ENCODE peak calls at places on chromosome 21, in six cellular contexts. H, W, S, C, L and Y are unnamed samples.

GRCh38 chr21:37557261-37557950 is 190.8 kb downstream of the DYRK1A start:
- DNase-seq in H (no peak), W (no peak), S (no peak), C (no peak), L (no peak), Y (no peak)

GRCh38 chr21:22597660-22598255 is 1599.5 kb downstream of the NCAM2 start:
- DNase-seq in H (no peak), W (no peak), S (no peak), C (no peak), L (no peak), Y (no peak)

GRCh38 chr21:34336756-34337391 is 26.9 kb upstream of the KCNE2 start:
- DNase-seq in H (no peak), W (peak; percentile 48), S (no peak), C (no peak), L (no peak), Y (no peak)

GRCh38 chr21:45876381-45877159 is 105.0 kb upstream of the COL6A1 start:
- DNase-seq in H (no peak), W (no peak), S (peak; percentile 90), C (no peak), L (no peak), Y (no peak)

GRCh38 chr21:43880111-43880985 is 15.3 kb downstream of the AGPAT3 start:
- DNase-seq in H (no peak), W (no peak), S (no peak), C (no peak), L (peak; percentile 40), Y (no peak)

GRCh38 chr21:34695434-34695833 is 26.6 kb downstream of the CLIC6 start:
- DNase-seq in H (no peak), W (no peak), S (no peak), C (no peak), L (no peak), Y (no peak)

GRCh38 chr21:45330075-45330781 is 42.5 kb upstream of the POFUT2 start:
- DNase-seq in H (peak; percentile 93), W (no peak), S (no peak), C (no peak), L (no peak), Y (peak; percentile 58)

GRCh38 chr21:17436626-17437111 is 76.2 kb upstream of the CXADR start:
- DNase-seq in H (no peak), W (no peak), S (peak; percentile 27), C (no peak), L (no peak), Y (no peak)

GRCh38 chr21:17602874-17603273 is 9.8 kb downstream of the BTG3 start:
- DNase-seq in H (no peak), W (no peak), S (no peak), C (no peak), L (no peak), Y (no peak)

GRCh38 chr21:30986966-30987365 is 51.3 kb downstream of the KRTAP19-8 start:
- DNase-seq in H (no peak), W (no peak), S (no peak), C (no peak), L (no peak), Y (no peak)

GRCh38 chr21:30979054-30979453 is 59.2 kb downstream of the KRTAP19-8 start:
- DNase-seq in H (no peak), W (no peak), S (no peak), C (no peak), L (no peak), Y (no peak)

GRCh38 chr21:30984897-30985296 is 53.4 kb downstream of the KRTAP19-8 start:
- DNase-seq in H (no peak), W (no peak), S (no peak), C (no peak), L (no peak), Y (no peak)

DNA sequence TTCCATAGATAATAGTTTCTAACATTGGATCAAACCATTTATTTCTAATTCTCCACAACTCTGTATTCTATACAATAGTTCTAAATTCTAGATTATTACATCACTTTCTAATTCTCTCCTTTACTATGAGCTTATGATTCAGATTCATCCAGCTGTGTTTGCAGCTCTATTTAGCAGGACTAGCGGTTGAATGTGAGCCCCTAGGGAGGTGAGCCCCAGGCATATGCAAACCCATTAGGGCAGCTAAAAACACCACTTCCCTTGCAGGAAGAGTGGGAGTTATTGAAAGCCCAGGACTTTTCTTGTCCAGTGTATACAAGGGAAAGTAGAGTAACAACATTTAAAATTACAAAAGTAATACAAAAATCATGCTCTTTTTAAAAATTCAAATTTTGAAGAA is 56.9 kb downstream of the KRTAP19-8 start:
- DNase-seq in H (no peak), W (no peak), S (no peak), C (peak; percentile 15), L (peak; percentile 79), Y (no peak)
- TF ChIP-seq MAX in H (no peak), W (no peak), S (no peak), C (no peak), L (no peak), Y (no peak)

DNA sequence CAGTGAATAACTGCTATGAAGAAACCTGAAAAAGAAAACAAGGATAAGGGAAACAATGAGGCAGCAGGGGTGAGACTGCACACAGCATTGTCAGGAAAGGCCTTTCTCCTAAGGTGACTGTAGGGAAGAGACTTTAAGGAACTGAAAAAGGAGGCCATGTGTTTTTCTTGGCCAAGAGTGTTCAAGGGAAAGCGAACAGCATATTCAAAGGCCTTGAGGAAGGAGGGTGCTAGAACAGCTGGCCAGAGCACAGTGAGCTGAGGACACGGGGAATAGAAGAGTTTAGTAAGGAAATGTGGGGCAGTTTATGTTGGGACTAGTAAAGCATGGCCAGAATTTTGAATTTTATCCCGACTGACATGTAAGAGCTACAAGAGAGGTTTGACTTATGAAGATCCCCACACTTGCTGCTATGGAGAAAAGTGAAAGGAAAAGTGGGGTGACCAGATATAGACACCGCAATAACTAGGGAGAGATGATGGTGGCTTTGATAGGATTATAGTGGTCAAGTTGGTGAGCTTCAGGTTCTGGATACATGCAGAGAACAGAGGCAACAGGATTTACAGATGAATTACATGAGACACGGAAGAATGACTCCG is 1.4 kb downstream of the RWDD2B start:
- DNase-seq in H (no peak), W (peak; percentile 82), S (no peak), C (no peak), L (peak; percentile 42), Y (no peak)
- TF ChIP-seq MAX in H (no peak), W (no peak), S (no peak), C (no peak), L (no peak), Y (no peak)

GRCh38 chr21:15992171-15992570 is 262.4 kb downstream of the USP25 start:
- DNase-seq in H (no peak), W (peak; percentile 97), S (no peak), C (no peak), L (no peak), Y (no peak)

GRCh38 chr21:15986277-15986676 is 256.5 kb downstream of the USP25 start:
- DNase-seq in H (no peak), W (peak; percentile 98), S (no peak), C (no peak), L (no peak), Y (no peak)
- TF ChIP-seq MAX in H (no peak), W (no peak), S (no peak), C (no peak), L (no peak), Y (no peak)

DNA sequence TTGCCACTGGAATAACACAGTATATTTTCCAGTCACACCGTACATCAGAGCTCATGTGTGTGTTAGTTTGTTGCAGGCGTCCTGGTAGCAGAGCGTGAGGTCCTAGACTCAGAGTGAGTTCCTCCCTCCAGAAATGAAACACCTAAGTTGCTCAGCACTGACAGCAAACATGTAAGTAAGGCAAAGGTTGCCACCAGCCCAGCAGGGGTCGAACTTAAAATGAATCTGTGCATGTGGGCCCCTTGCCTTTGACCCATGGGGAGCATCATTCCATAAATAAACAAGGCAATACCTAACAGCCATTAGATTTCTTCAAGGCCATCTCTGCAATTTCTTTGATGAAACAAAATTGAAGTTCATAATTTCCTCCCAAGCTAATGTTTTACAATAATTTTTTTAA is 125.3 kb upstream of the ERG start:
- DNase-seq in H (no peak), W (no peak), S (no peak), C (no peak), L (no peak), Y (no peak)
- TF ChIP-seq MAX in H (no peak), W (no peak), S (no peak), C (no peak), L (no peak), Y (no peak)

GRCh38 chr21:42436914-42437313 is 33.2 kb downstream of the UBASH3A start:
- DNase-seq in H (no peak), W (no peak), S (no peak), C (no peak), L (no peak), Y (no peak)
- TF ChIP-seq MAX in H (no peak), W (no peak), S (no peak), C (no peak), L (no peak), Y (no peak)

DNA sequence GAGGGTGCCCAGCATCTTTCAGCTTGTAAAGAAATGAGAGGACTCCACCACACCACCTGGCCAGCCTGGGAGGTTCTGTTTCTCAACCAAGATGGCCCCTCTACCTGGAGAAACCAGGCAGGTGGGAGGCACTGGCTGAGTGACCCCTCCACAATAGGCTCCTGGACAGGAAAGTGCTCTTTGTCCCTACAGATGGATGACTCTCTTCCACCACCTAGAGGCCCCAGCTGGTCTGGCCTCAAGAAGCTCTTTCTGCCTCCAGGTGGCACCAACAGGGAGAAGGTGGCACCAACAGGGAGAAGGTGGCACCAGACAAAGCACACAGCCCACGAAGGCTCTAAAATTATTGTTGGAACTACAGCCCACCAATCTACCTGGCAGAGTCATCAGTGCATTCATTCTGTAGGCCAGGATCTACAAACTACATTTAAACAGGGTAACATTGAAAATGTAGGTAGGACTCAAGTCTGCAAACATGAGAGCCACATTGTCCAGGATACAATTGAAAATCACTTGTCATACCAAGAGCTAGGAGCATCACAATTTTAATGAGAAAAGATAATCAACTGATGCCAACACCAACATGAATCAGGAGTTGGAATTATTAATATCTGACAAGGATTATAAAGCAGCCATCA is 14.4 kb downstream of the TMPRSS3 start:
- DNase-seq in H (peak; percentile 61), W (peak; percentile 31), S (no peak), C (peak; percentile 55), L (peak; percentile 70), Y (no peak)
- TF ChIP-seq MAX in H (no peak), W (no peak), S (no peak), C (no peak), L (no peak), Y (peak; percentile 60)

GRCh38 chr21:32422064-32422463 is 9.6 kb downstream of the EVA1C start:
- DNase-seq in H (no peak), W (no peak), S (no peak), C (no peak), L (no peak), Y (no peak)

GRCh38 chr21:32423846-32424535 is 11.5 kb downstream of the EVA1C start:
- DNase-seq in H (no peak), W (peak; percentile 35), S (no peak), C (no peak), L (no peak), Y (no peak)

GRCh38 chr21:32425628-32426027 is 13.1 kb downstream of the EVA1C start:
- DNase-seq in H (no peak), W (no peak), S (no peak), C (no peak), L (no peak), Y (no peak)

GRCh38 chr21:32424674-32425073 is 12.2 kb downstream of the EVA1C start:
- DNase-seq in H (no peak), W (no peak), S (no peak), C (no peak), L (no peak), Y (no peak)

GRCh38 chr21:32423320-32423719 is 10.8 kb downstream of the EVA1C start:
- DNase-seq in H (no peak), W (no peak), S (no peak), C (no peak), L (no peak), Y (no peak)
- TF ChIP-seq MAX in H (no peak), W (no peak), S (no peak), C (no peak), L (no peak), Y (no peak)